ENCODE peak calls at places on chromosomes 5 and 9, in seven cellular contexts. One of them, this sample, is unnamed.
A peak's percentile ranks its signal among the peaks of the same experiment; 100 is the strongest.

GRCh38 chr9:37259906-37260305 is 139.5 kb downstream of the ZCCHC7 start:
- DNase-seq in AG10803: no peak
- DNase-seq in tibial nerve: no peak
- DNase-seq in WERI-Rb-1: no peak
- DNase-seq in dorsolateral prefrontal cortex: no peak
- DNase-seq in OCI-LY7: no peak
- DNase-seq in fibroblast of mammary gland: no peak
- DNase-seq in this sample: no peak

GRCh38 chr5:180391276-180391675 is 38.1 kb upstream of the GFPT2 start:
- DNase-seq in AG10803: no peak
- DNase-seq in tibial nerve: no peak
- DNase-seq in WERI-Rb-1: no peak
- DNase-seq in dorsolateral prefrontal cortex: no peak
- DNase-seq in OCI-LY7: no peak
- DNase-seq in fibroblast of mammary gland: no peak
- DNase-seq in this sample: no peak

GRCh38 chr5:171926311-171926710 is 80.1 kb downstream of the FBXW11 start:
- DNase-seq in AG10803: no peak
- DNase-seq in tibial nerve: no peak
- DNase-seq in WERI-Rb-1: no peak
- DNase-seq in dorsolateral prefrontal cortex: no peak
- DNase-seq in OCI-LY7: no peak
- DNase-seq in fibroblast of mammary gland: no peak
- DNase-seq in this sample: peak; percentile 59

GRCh38 chr5:60856059-60856458 is 12.0 kb upstream of the ELOVL7 start:
- DNase-seq in AG10803: peak; percentile 68
- DNase-seq in tibial nerve: no peak
- DNase-seq in WERI-Rb-1: no peak
- DNase-seq in dorsolateral prefrontal cortex: no peak
- DNase-seq in OCI-LY7: no peak
- DNase-seq in fibroblast of mammary gland: peak; percentile 81
- DNase-seq in this sample: no peak

GRCh38 chr5:178531786-178532185 is 58.4 kb downstream of the COL23A1 start:
- DNase-seq in AG10803: no peak
- DNase-seq in tibial nerve: no peak
- DNase-seq in WERI-Rb-1: no peak
- DNase-seq in dorsolateral prefrontal cortex: no peak
- DNase-seq in OCI-LY7: no peak
- DNase-seq in fibroblast of mammary gland: no peak
- DNase-seq in this sample: no peak

GRCh38 chr9:127866535-127866934 is 10.9 kb downstream of the AK1 start:
- DNase-seq in AG10803: no peak
- DNase-seq in tibial nerve: no peak
- DNase-seq in WERI-Rb-1: no peak
- DNase-seq in dorsolateral prefrontal cortex: no peak
- DNase-seq in OCI-LY7: no peak
- DNase-seq in fibroblast of mammary gland: no peak
- DNase-seq in this sample: no peak

GRCh38 chr5:10457682-10458574 is 16.2 kb downstream of the ROPN1L start:
- DNase-seq in AG10803: peak; percentile 23
- DNase-seq in tibial nerve: no peak
- DNase-seq in WERI-Rb-1: peak; percentile 83
- DNase-seq in dorsolateral prefrontal cortex: no peak
- DNase-seq in OCI-LY7: no peak
- DNase-seq in fibroblast of mammary gland: peak; percentile 49
- DNase-seq in this sample: no peak

GRCh38 chr5:171913987-171914273 is 92.5 kb downstream of the FBXW11 start:
- DNase-seq in AG10803: peak; percentile 29
- DNase-seq in tibial nerve: no peak
- DNase-seq in WERI-Rb-1: no peak
- DNase-seq in dorsolateral prefrontal cortex: no peak
- DNase-seq in OCI-LY7: no peak
- DNase-seq in fibroblast of mammary gland: peak; percentile 41
- DNase-seq in this sample: no peak

GRCh38 chr5:161256957-161257356 is 289.6 kb downstream of the GABRB2 start:
- DNase-seq in AG10803: no peak
- DNase-seq in tibial nerve: no peak
- DNase-seq in WERI-Rb-1: no peak
- DNase-seq in dorsolateral prefrontal cortex: no peak
- DNase-seq in OCI-LY7: no peak
- DNase-seq in fibroblast of mammary gland: no peak
- DNase-seq in this sample: no peak

GRCh38 chr5:1437452-1437851 is 7.8 kb downstream of the SLC6A3 start:
- DNase-seq in AG10803: peak; percentile 23
- DNase-seq in tibial nerve: no peak
- DNase-seq in WERI-Rb-1: peak; percentile 54
- DNase-seq in dorsolateral prefrontal cortex: no peak
- DNase-seq in OCI-LY7: no peak
- DNase-seq in fibroblast of mammary gland: peak; percentile 51
- DNase-seq in this sample: no peak

GRCh38 chr5:135534609-135535419 is 950 bp downstream of the NEUROG1 start:
- DNase-seq in AG10803: no peak
- DNase-seq in tibial nerve: no peak
- DNase-seq in WERI-Rb-1: no peak
- DNase-seq in dorsolateral prefrontal cortex: no peak
- DNase-seq in OCI-LY7: no peak
- DNase-seq in fibroblast of mammary gland: peak; percentile 7
- DNase-seq in this sample: no peak

GRCh38 chr5:170542691-170543275 is 39.0 kb downstream of the KCNIP1 start:
- DNase-seq in AG10803: no peak
- DNase-seq in tibial nerve: no peak
- DNase-seq in WERI-Rb-1: no peak
- DNase-seq in dorsolateral prefrontal cortex: no peak
- DNase-seq in OCI-LY7: no peak
- DNase-seq in fibroblast of mammary gland: no peak
- DNase-seq in this sample: no peak

GRCh38 chr9:89444212-89444611 is 53.7 kb downstream of the SEMA4D start:
- DNase-seq in AG10803: no peak
- DNase-seq in tibial nerve: no peak
- DNase-seq in WERI-Rb-1: no peak
- DNase-seq in dorsolateral prefrontal cortex: no peak
- DNase-seq in OCI-LY7: no peak
- DNase-seq in fibroblast of mammary gland: no peak
- DNase-seq in this sample: no peak

GRCh38 chr5:161094411-161094810 is 242.4 kb upstream of the ATP10B start:
- DNase-seq in AG10803: peak; percentile 83
- DNase-seq in tibial nerve: no peak
- DNase-seq in WERI-Rb-1: no peak
- DNase-seq in dorsolateral prefrontal cortex: no peak
- DNase-seq in OCI-LY7: no peak
- DNase-seq in fibroblast of mammary gland: peak; percentile 93
- DNase-seq in this sample: no peak

GRCh38 chr5:174145091-174145490 is 99.6 kb downstream of the NSG2 start:
- DNase-seq in AG10803: no peak
- DNase-seq in tibial nerve: no peak
- DNase-seq in WERI-Rb-1: no peak
- DNase-seq in dorsolateral prefrontal cortex: no peak
- DNase-seq in OCI-LY7: no peak
- DNase-seq in fibroblast of mammary gland: no peak
- DNase-seq in this sample: no peak

GRCh38 chr5:74648835-74649286 is 8.3 kb upstream of the ENC1 start:
- DNase-seq in AG10803: peak; percentile 70
- DNase-seq in tibial nerve: no peak
- DNase-seq in WERI-Rb-1: no peak
- DNase-seq in dorsolateral prefrontal cortex: no peak
- DNase-seq in OCI-LY7: peak; percentile 66
- DNase-seq in fibroblast of mammary gland: peak; percentile 69
- DNase-seq in this sample: no peak

GRCh38 chr9:38662763-38663593 is 42.6 kb upstream of the ANKRD18A start:
- DNase-seq in AG10803: no peak
- DNase-seq in tibial nerve: no peak
- DNase-seq in WERI-Rb-1: no peak
- DNase-seq in dorsolateral prefrontal cortex: no peak
- DNase-seq in OCI-LY7: no peak
- DNase-seq in fibroblast of mammary gland: peak; percentile 16
- DNase-seq in this sample: no peak

GRCh38 chr9:120447959-120448500 is 131.9 kb downstream of the CDK5RAP2 start:
- DNase-seq in AG10803: no peak
- DNase-seq in tibial nerve: no peak
- DNase-seq in WERI-Rb-1: no peak
- DNase-seq in dorsolateral prefrontal cortex: no peak
- DNase-seq in OCI-LY7: no peak
- DNase-seq in fibroblast of mammary gland: no peak
- DNase-seq in this sample: no peak
- TF ChIP-seq CTCF in AG10803: no peak
- TF ChIP-seq CTCF in tibial nerve: no peak
- TF ChIP-seq CTCF in WERI-Rb-1: no peak
- TF ChIP-seq CTCF in dorsolateral prefrontal cortex: no peak
- TF ChIP-seq CTCF in OCI-LY7: no peak
- TF ChIP-seq CTCF in fibroblast of mammary gland: no peak
- TF ChIP-seq CTCF in this sample: no peak

GRCh38 chr5:98772415-98773213 is 849 bp upstream of the RGMB start:
- DNase-seq in AG10803: no peak
- DNase-seq in tibial nerve: peak; percentile 30
- DNase-seq in WERI-Rb-1: peak; percentile 89
- DNase-seq in dorsolateral prefrontal cortex: peak; percentile 65
- DNase-seq in OCI-LY7: no peak
- DNase-seq in fibroblast of mammary gland: no peak
- DNase-seq in this sample: peak; percentile 51

GRCh38 chr5:98770158-98770910 is 3.1 kb upstream of the RGMB start:
- DNase-seq in AG10803: peak; percentile 73
- DNase-seq in tibial nerve: peak; percentile 31
- DNase-seq in WERI-Rb-1: peak; percentile 29
- DNase-seq in dorsolateral prefrontal cortex: no peak
- DNase-seq in OCI-LY7: no peak
- DNase-seq in fibroblast of mammary gland: peak; percentile 69
- DNase-seq in this sample: no peak

GRCh38 chr5:98771389-98772109 is 1.9 kb upstream of the RGMB start:
- DNase-seq in AG10803: peak; percentile 94
- DNase-seq in tibial nerve: peak; percentile 38
- DNase-seq in WERI-Rb-1: peak; percentile 73
- DNase-seq in dorsolateral prefrontal cortex: no peak
- DNase-seq in OCI-LY7: peak; percentile 83
- DNase-seq in fibroblast of mammary gland: peak; percentile 95
- DNase-seq in this sample: peak; percentile 65

GRCh38 chr5:98769256-98770157 is 4.0 kb upstream of the RGMB start:
- DNase-seq in AG10803: peak; percentile 85
- DNase-seq in tibial nerve: no peak
- DNase-seq in WERI-Rb-1: peak; percentile 48
- DNase-seq in dorsolateral prefrontal cortex: no peak
- DNase-seq in OCI-LY7: no peak
- DNase-seq in fibroblast of mammary gland: peak; percentile 66
- DNase-seq in this sample: no peak

DNA sequence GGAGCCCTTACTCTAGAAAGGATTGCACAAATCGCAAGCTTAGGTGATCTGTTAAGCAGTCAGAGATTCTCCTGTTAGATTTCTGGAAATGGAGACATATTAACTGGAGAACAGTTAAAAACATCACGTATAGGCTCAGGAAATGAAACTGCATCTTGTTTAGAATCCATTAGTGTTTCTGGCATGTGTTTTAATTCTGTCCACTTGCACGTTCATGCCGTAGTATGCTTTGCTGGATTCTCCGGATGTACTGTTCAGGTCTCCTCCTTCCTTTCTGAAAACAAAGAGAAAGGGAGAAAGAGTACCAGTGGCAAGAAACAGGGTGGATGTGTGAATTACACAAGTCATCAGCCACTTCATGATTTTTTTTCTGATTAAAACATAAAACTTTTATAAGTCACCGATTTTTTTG is 2.5 kb upstream of the RGMB start:
- DNase-seq in AG10803: peak; percentile 36
- DNase-seq in tibial nerve: no peak
- DNase-seq in WERI-Rb-1: no peak
- DNase-seq in dorsolateral prefrontal cortex: no peak
- DNase-seq in OCI-LY7: peak; percentile 14
- DNase-seq in fibroblast of mammary gland: no peak
- DNase-seq in this sample: no peak
- H3K4me3 ChIP-seq in AG10803: peak overlapping the region; percentile 72
- H3K4me3 ChIP-seq in tibial nerve: peak overlapping the region; percentile 65
- H3K4me3 ChIP-seq in WERI-Rb-1: peak overlapping the region; percentile 69
- H3K4me3 ChIP-seq in dorsolateral prefrontal cortex: peak overlapping the region; percentile 86
- H3K4me3 ChIP-seq in OCI-LY7: peak overlapping the region; percentile 26
- H3K4me3 ChIP-seq in fibroblast of mammary gland: peak overlapping the region; percentile 93
- H3K4me3 ChIP-seq in this sample: peak overlapping the region; percentile 63

GRCh38 chr5:90294604-90295003 is 115.0 kb downstream of the CETN3 start:
- DNase-seq in AG10803: no peak
- DNase-seq in tibial nerve: no peak
- DNase-seq in WERI-Rb-1: no peak
- DNase-seq in dorsolateral prefrontal cortex: no peak
- DNase-seq in OCI-LY7: peak; percentile 5
- DNase-seq in fibroblast of mammary gland: no peak
- DNase-seq in this sample: no peak
- TF ChIP-seq CTCF in AG10803: no peak
- TF ChIP-seq CTCF in tibial nerve: no peak
- TF ChIP-seq CTCF in WERI-Rb-1: no peak
- TF ChIP-seq CTCF in dorsolateral prefrontal cortex: no peak
- TF ChIP-seq CTCF in OCI-LY7: peak; percentile 51
- TF ChIP-seq CTCF in fibroblast of mammary gland: no peak
- TF ChIP-seq CTCF in this sample: peak; percentile 27

DNA sequence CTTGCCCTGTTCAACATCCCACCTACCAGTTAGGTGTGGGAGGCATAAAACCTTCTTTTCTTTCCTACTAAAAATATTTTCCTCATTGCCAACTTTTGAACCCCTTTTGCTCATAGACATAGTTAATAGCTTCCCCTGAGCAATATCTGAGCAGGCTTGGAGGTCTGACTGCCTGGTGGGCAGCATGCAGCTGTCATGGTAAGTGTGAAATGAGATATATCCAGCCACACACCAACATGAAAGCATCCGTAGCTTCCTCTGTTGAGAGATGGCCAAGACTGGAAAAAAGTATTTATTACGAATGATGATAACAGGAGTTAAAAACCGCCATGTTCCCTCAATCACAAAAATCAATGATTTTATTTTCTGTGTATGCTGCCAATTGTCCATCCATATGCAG is 190.1 kb downstream of the TMEM38B start:
- DNase-seq in AG10803: no peak
- DNase-seq in tibial nerve: no peak
- DNase-seq in WERI-Rb-1: no peak
- DNase-seq in dorsolateral prefrontal cortex: no peak
- DNase-seq in OCI-LY7: no peak
- DNase-seq in fibroblast of mammary gland: no peak
- DNase-seq in this sample: no peak
- H3K4me3 ChIP-seq in AG10803: no peak overlapping the region
- H3K4me3 ChIP-seq in tibial nerve: no peak overlapping the region
- H3K4me3 ChIP-seq in WERI-Rb-1: no peak overlapping the region
- H3K4me3 ChIP-seq in dorsolateral prefrontal cortex: no peak overlapping the region
- H3K4me3 ChIP-seq in OCI-LY7: no peak overlapping the region
- H3K4me3 ChIP-seq in fibroblast of mammary gland: no peak overlapping the region
- H3K4me3 ChIP-seq in this sample: no peak overlapping the region

DNA sequence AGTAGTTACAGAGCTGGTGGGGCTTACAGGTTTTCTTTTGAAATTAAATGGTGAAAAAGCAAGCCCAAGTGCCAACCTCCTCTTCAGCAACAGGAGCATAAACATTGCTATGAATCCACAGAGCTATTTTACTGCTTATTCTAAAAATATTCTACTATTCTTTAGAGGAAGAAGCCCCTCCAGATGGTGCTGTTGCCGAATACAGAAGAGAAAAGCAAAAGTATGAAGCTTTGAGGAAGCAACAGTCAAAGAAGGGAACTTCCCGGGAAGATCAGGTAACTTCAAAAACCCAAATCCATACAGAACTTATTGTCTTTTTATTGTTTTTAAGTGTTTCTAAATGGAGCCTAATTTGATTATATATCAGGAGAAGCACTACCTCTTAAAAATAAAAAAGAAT is 202.8 kb downstream of the CWC27 start:
- DNase-seq in AG10803: peak; percentile 34
- DNase-seq in tibial nerve: no peak
- DNase-seq in WERI-Rb-1: no peak
- DNase-seq in dorsolateral prefrontal cortex: no peak
- DNase-seq in OCI-LY7: peak; percentile 54
- DNase-seq in fibroblast of mammary gland: peak; percentile 42
- DNase-seq in this sample: no peak
- TF ChIP-seq CTCF in AG10803: peak; percentile 50
- TF ChIP-seq CTCF in tibial nerve: no peak
- TF ChIP-seq CTCF in WERI-Rb-1: no peak
- TF ChIP-seq CTCF in dorsolateral prefrontal cortex: peak; percentile 17
- TF ChIP-seq CTCF in OCI-LY7: peak; percentile 75
- TF ChIP-seq CTCF in fibroblast of mammary gland: peak; percentile 22
- TF ChIP-seq CTCF in this sample: no peak